ENCODE peak calls at places on chromosomes 6 and 20, in nine cellular contexts. T is stomach, U is Karpas-422, B is HL-60, H is psoas muscle, L is PC-3, J is GM23338, K is right cardiac atrium, E is small intestine. I is an unnamed sample.

GRCh38 chr6:152993431-152993830 is 9.1 kb downstream of the MTRF1L start:
- DNase-seq in T (no peak), K (no peak), H (no peak), B (no peak), E (no peak), U (no peak), L (no peak), J (peak), I (no peak)

GRCh38 chr20:49268600-49269365 is 9.1 kb downstream of the ZNFX1 start:
- DNase-seq in J (no peak), K (no peak), E (no peak), L (no peak), B (no peak), T (no peak), U (no peak), H (no peak), I (no peak)

GRCh38 chr20:61968932-61969331 is 96.7 kb downstream of the TAF4 start:
- DNase-seq in B (no peak), L (no peak), E (no peak), H (no peak), K (no peak), J (no peak), T (no peak), U (no peak), I (no peak)

GRCh38 chr6:28981391-28981832 is 23.7 kb downstream of the ZNF311 start:
- DNase-seq in T (peak), E (peak), B (no peak), H (peak), L (peak), J (peak), K (peak), U (peak), I (peak)

GRCh38 chr20:20321917-20322316 is 46.0 kb upstream of the INSM1 start:
- DNase-seq in E (no peak), U (no peak), K (no peak), L (no peak), H (no peak), T (no peak), B (no peak), J (no peak), I (no peak)

GRCh38 chr20:31566658-31567379 is 38.3 kb upstream of the ID1 start:
- DNase-seq in E (peak), L (peak), T (peak), U (no peak), K (no peak), B (no peak), H (no peak), J (peak), I (no peak)

GRCh38 chr6:166333172-166333995 is 9.0 kb downstream of the SFT2D1 start:
- DNase-seq in H (no peak), K (no peak), T (no peak), L (no peak), B (no peak), E (peak), J (no peak), U (no peak), I (no peak)

GRCh38 chr6:38261626-38262025 is 378.1 kb downstream of the BTBD9 start:
- DNase-seq in T (no peak), L (peak), U (no peak), K (no peak), B (no peak), J (no peak), H (no peak), E (no peak), I (no peak)

DNA sequence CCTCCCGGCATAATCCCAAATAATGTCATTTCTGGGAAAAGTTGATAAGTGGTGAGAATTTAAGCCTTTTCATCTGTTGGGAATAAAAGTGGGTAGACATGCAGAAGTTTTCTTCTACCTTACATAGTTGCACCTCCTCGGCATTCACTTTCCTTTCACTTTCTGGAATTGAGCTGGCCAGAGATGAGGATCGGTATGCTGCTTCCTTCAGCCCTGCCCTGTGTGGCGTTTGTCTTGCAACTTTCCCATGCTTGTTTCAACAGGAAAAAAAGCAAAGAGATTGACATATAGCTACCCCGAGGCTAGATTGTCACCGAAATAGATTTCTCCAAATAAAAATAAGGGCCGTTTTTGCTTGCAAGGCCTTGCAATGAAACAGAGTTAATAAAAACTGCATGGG is 65.8 kb upstream of the JAG1 start:
- DNase-seq in L (no peak), B (no peak), U (no peak), K (no peak), J (no peak), T (no peak), E (peak), H (no peak), I (no peak)
- H3K27ac ChIP-seq in L (no peak), B (no peak), U (no peak), K (no peak), J (no peak), T (peak), E (no peak), H (no peak), I (no peak)

GRCh38 chr20:51138576-51138975 is 115.7 kb upstream of the KCNG1 start:
- DNase-seq in J (no peak), K (no peak), E (no peak), L (no peak), U (no peak), H (no peak), B (no peak), T (no peak), I (no peak)

GRCh38 chr20:51137461-51137860 is 114.6 kb upstream of the KCNG1 start:
- DNase-seq in E (no peak), K (no peak), B (no peak), L (no peak), H (no peak), U (no peak), T (no peak), J (no peak), I (no peak)

GRCh38 chr20:51134405-51134804 is 111.5 kb upstream of the KCNG1 start:
- DNase-seq in U (no peak), L (no peak), E (peak), K (no peak), H (no peak), T (no peak), J (no peak), B (no peak), I (no peak)

GRCh38 chr20:51135926-51136325 is 113.0 kb upstream of the KCNG1 start:
- DNase-seq in J (no peak), H (no peak), L (no peak), E (peak), B (no peak), T (no peak), U (no peak), K (no peak), I (no peak)

DNA sequence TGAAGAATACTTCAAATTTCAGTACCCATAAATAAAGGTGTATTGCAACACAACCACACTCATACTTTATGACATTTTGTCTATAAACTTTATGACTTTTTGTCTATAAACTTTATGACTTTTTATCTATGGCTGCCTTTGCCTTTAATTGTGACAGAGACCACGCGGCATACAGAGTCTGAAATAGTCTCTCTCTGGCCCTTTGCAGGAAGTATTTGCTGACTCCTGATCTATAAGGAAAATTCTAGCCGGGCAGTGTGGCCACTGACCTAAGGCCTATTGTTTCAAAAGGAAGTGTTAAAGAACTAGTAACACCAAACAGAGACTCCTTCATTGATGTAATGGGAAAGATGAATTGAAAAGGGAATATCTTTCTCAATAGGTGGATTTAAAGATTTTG is 113.4 kb upstream of the KCNG1 start:
- DNase-seq in L (peak), J (no peak), T (no peak), K (no peak), U (no peak), H (no peak), B (no peak), E (peak), I (no peak)
- H3K27ac ChIP-seq in L (no peak), J (no peak), T (no peak), K (no peak), U (no peak), H (no peak), B (no peak), E (peak), I (no peak)

GRCh38 chr6:112478036-112478435 is 130.9 kb downstream of the RFPL4B start:
- DNase-seq in L (no peak), J (no peak), T (no peak), U (no peak), E (no peak), K (no peak), B (no peak), H (no peak), I (no peak)
- H3K27ac ChIP-seq in L (no peak), J (no peak), T (no peak), U (no peak), E (no peak), K (no peak), B (no peak), H (no peak), I (no peak)

GRCh38 chr6:21885532-21886089 is 292.1 kb downstream of the SOX4 start:
- DNase-seq in J (no peak), L (peak), B (no peak), K (peak), U (peak), E (no peak), T (peak), H (peak), I (peak)
- H3K27ac ChIP-seq in J (peak), L (no peak), B (no peak), K (peak), U (no peak), E (no peak), T (peak), H (no peak), I (peak)

GRCh38 chr20:33079267-33079666 is at the start of gene BPIFB4:
- DNase-seq in J (no peak), K (no peak), H (no peak), E (no peak), B (no peak), L (peak), T (no peak), U (no peak), I (no peak)
- H3K27ac ChIP-seq in J (no peak), K (no peak), H (no peak), E (no peak), B (no peak), L (no peak), T (no peak), U (no peak), I (no peak)

I was measured in substantia nigra.